ENCODE peak calls at places on chromosome 14, in ten cellular contexts. B, W, Q, Z, C, Y, V, M, E and G are unnamed samples.

GRCh38 chr14:99733551-99734405 is 49.7 kb downstream of the CYP46A1 start:
- DNase-seq in B (no peak), W (no peak), Q (no peak), Z (no peak), C (no peak), Y (no peak), V (peak; percentile 50), M (no peak), E (peak; percentile 53), G (peak; percentile 16)

GRCh38 chr14:22607291-22607690 is 9.2 kb downstream of the ABHD4 start:
- DNase-seq in B (no peak), W (peak; percentile 30), Q (no peak), Z (no peak), C (no peak), Y (no peak), V (no peak), M (no peak), E (no peak), G (no peak)

GRCh38 chr14:49497725-49498348 is 88.3 kb downstream of the RPS29 start:
- DNase-seq in B (peak; percentile 38), W (peak; percentile 63), Q (peak; percentile 81), Z (peak; percentile 94), C (peak; percentile 9), Y (no peak), V (no peak), M (no peak), E (peak; percentile 7), G (no peak)

GRCh38 chr14:36241183-36241582 is 64.7 kb upstream of the PTCSC3 start:
- DNase-seq in B (no peak), W (no peak), Q (no peak), Z (no peak), C (no peak), Y (no peak), V (no peak), M (no peak), E (no peak), G (no peak)

GRCh38 chr14:97196336-97196735 is 399.2 kb downstream of the VRK1 start:
- DNase-seq in B (no peak), W (no peak), Q (no peak), Z (no peak), C (no peak), Y (no peak), V (no peak), M (no peak), E (no peak), G (no peak)

GRCh38 chr14:102085503-102085902 is 1.3 kb downstream of the HSP90AA1 start:
- DNase-seq in B (no peak), W (no peak), Q (no peak), Z (no peak), C (no peak), Y (no peak), V (no peak), M (peak; percentile 34), E (no peak), G (no peak)

GRCh38 chr14:31690056-31690455 is 128.9 kb downstream of the NUBPL start:
- DNase-seq in B (no peak), W (no peak), Q (no peak), Z (no peak), C (no peak), Y (no peak), V (no peak), M (no peak), E (no peak), G (no peak)

GRCh38 chr14:51845811-51846210 is 14.6 kb upstream of the GNG2 start:
- DNase-seq in B (peak; percentile 11), W (no peak), Q (no peak), Z (no peak), C (no peak), Y (no peak), V (no peak), M (no peak), E (no peak), G (no peak)

GRCh38 chr14:24409217-24409616 is 10.4 kb downstream of the NYNRIN start:
- DNase-seq in B (no peak), W (no peak), Q (no peak), Z (no peak), C (no peak), Y (no peak), V (no peak), M (no peak), E (no peak), G (no peak)

GRCh38 chr14:100904307-100905019 is 941 bp upstream of the RTL1 start:
- DNase-seq in B (no peak), W (peak; percentile 27), Q (peak; percentile 94), Z (peak; percentile 88), C (no peak), Y (no peak), V (no peak), M (no peak), E (no peak), G (no peak)
- TF ChIP-seq CTCF in B (no peak), W (peak; percentile 29), Q (peak; percentile 78), Z (peak; percentile 50), C (no peak), Y (no peak), V (no peak), M (no peak), E (no peak), G (no peak)

GRCh38 chr14:74566174-74567125 is 45.6 kb downstream of the LTBP2 start:
- DNase-seq in B (no peak), W (peak; percentile 23), Q (no peak), Z (no peak), C (no peak), Y (no peak), V (no peak), M (peak; percentile 100), E (no peak), G (no peak)
- H3K27ac ChIP-seq in B (no peak overlapping the region), W (peak overlapping the region; percentile 53), Q (no peak overlapping the region), Z (no peak overlapping the region), C (peak overlapping the region; percentile 91), Y (no peak overlapping the region), V (no peak overlapping the region), M (peak overlapping the region; percentile 98), E (peak overlapping the region; percentile 14), G (peak overlapping the region; percentile 93)

GRCh38 chr14:95515523-95516517 is 630 bp downstream of the SYNE3 start:
- DNase-seq in B (peak; percentile 92), W (peak; percentile 52), Q (peak; percentile 82), Z (peak; percentile 78), C (no peak), Y (peak; percentile 62), V (no peak), M (no peak), E (peak; percentile 77), G (peak; percentile 66)
- TF ChIP-seq CTCF in B (no peak), W (peak; percentile 29), Q (peak; percentile 53), Z (peak; percentile 25), C (peak; percentile 32), Y (peak; percentile 46), V (no peak), M (peak; percentile 37), E (peak; percentile 41), G (no peak)

DNA sequence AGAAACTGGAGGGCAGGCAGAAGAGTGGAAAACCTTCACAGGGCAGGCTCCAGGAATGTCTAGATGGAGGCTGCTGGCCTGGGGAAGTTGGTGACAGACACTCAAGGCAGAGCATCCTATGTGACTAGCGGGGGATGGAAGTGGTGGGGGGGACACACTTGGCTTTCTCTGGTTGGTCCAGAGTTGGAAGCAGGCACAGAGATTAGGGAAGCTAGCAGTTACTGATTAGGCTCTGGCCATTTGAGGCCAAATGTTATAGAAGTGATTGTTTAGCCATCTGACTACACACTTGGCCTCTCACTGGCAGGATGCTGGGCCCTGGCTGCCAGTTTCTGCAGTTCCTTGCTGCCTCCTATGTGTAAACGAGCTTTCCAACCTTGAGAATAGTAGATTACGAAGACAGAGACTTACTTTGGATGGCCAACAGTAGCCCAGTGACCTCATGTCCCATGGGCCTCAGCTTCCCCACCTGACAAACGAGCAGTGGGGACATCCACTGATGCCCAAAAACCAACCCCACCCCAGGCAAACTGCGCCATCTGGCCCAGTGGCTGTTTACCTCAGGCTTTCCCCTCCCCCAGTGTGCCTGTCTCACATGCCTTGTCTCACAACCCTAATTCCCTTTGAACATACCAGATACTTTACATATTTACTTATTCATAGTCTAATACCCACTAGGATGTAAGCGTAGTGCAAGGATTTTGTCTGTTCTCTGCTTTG is 102.7 kb downstream of the PAPLN start:
- DNase-seq in B (no peak), W (no peak), Q (peak; percentile 5), Z (peak; percentile 17), C (no peak), Y (no peak), V (no peak), M (no peak), E (no peak), G (no peak)
- H3K27ac ChIP-seq in B (no peak overlapping the region), W (no peak overlapping the region), Q (no peak overlapping the region), Z (no peak overlapping the region), C (no peak overlapping the region), Y (no peak overlapping the region), V (no peak overlapping the region), M (no peak overlapping the region), E (no peak overlapping the region), G (no peak overlapping the region)

GRCh38 chr14:104749111-104749649 is 3.8 kb upstream of the SIVA1 start:
- DNase-seq in B (no peak), W (peak; percentile 25), Q (peak; percentile 42), Z (no peak), C (peak; percentile 44), Y (no peak), V (peak; percentile 76), M (peak; percentile 49), E (no peak), G (no peak)
- TF ChIP-seq CTCF in B (no peak), W (no peak), Q (no peak), Z (no peak), C (no peak), Y (no peak), V (no peak), M (no peak), E (no peak), G (no peak)

GRCh38 chr14:34035934-34036250 is 85.0 kb upstream of the EGLN3 start:
- DNase-seq in B (no peak), W (no peak), Q (no peak), Z (no peak), C (no peak), Y (no peak), V (no peak), M (no peak), E (no peak), G (no peak)

GRCh38 chr14:34032720-34033119 is 81.8 kb upstream of the EGLN3 start:
- DNase-seq in B (no peak), W (no peak), Q (no peak), Z (no peak), C (no peak), Y (no peak), V (no peak), M (no peak), E (no peak), G (no peak)

GRCh38 chr14:34034447-34035176 is 83.7 kb upstream of the EGLN3 start:
- DNase-seq in B (no peak), W (no peak), Q (no peak), Z (no peak), C (no peak), Y (no peak), V (no peak), M (no peak), E (no peak), G (no peak)

GRCh38 chr14:34036319-34036761 is 85.5 kb upstream of the EGLN3 start:
- DNase-seq in B (peak; percentile 21), W (no peak), Q (no peak), Z (no peak), C (no peak), Y (no peak), V (no peak), M (no peak), E (no peak), G (no peak)

GRCh38 chr14:34035177-34035933 is 84.5 kb upstream of the EGLN3 start:
- DNase-seq in B (no peak), W (peak; percentile 27), Q (no peak), Z (no peak), C (no peak), Y (no peak), V (no peak), M (peak; percentile 47), E (peak; percentile 60), G (no peak)
- H3K27ac ChIP-seq in B (no peak overlapping the region), W (no peak overlapping the region), Q (no peak overlapping the region), Z (no peak overlapping the region), C (no peak overlapping the region), Y (no peak overlapping the region), V (no peak overlapping the region), M (no peak overlapping the region), E (peak overlapping the region; percentile 87), G (no peak overlapping the region)